ENCODE peak calls at places on chromosome 9, in seven cellular contexts. V, T, G, H, F, O and L are unnamed samples.

GRCh38 chr9:93043122-93043521 is 15.4 kb upstream of the SUSD3 start:
- DNase-seq in F (no peak), T (no peak), O (no peak), H (no peak), V (no peak), G (no peak), L (no peak)

GRCh38 chr9:106755727-106756126 is 107.2 kb upstream of the ZNF462 start:
- DNase-seq in G (no peak), V (no peak), T (no peak), F (no peak), H (no peak), O (no peak), L (no peak)

GRCh38 chr9:3205421-3206095 is 320.2 kb downstream of the RFX3 start:
- DNase-seq in G (no peak), V (no peak), T (no peak), O (no peak), H (no peak), F (no peak), L (no peak)

GRCh38 chr9:100170085-100170484 is 71.0 kb downstream of the INVS start:
- DNase-seq in V (peak), G (no peak), T (no peak), F (peak), O (no peak), H (no peak), L (no peak)

GRCh38 chr9:84271004-84271886 is 69.3 kb downstream of the SLC28A3 start:
- DNase-seq in T (peak), H (peak), F (peak), O (peak), V (peak), G (peak), L (peak)

GRCh38 chr9:97982191-97982718 is 886 bp upstream of the ANP32B start:
- DNase-seq in T (no peak), F (no peak), G (no peak), V (no peak), O (no peak), H (no peak), L (no peak)

GRCh38 chr9:127154003-127154389 is 31.6 kb upstream of the ANGPTL2 start:
- DNase-seq in F (no peak), T (peak), V (no peak), O (no peak), H (no peak), G (no peak), L (no peak)

GRCh38 chr9:86303316-86303975 is 21.1 kb upstream of the ISCA1 start:
- DNase-seq in F (peak), H (no peak), O (no peak), T (no peak), G (no peak), V (no peak), L (no peak)

GRCh38 chr9:107707915-107708441 is 218.4 kb upstream of the KLF4 start:
- DNase-seq in V (peak), G (no peak), T (no peak), F (peak), H (peak), O (no peak), L (no peak)

GRCh38 chr9:2681981-2682380 is 35.3 kb upstream of the KCNV2 start:
- DNase-seq in F (no peak), O (no peak), V (no peak), G (no peak), T (no peak), H (no peak), L (no peak)

GRCh38 chr9:106958955-106959657 is 96.1 kb downstream of the ZNF462 start:
- DNase-seq in O (no peak), V (peak), T (no peak), G (no peak), H (no peak), F (peak), L (no peak)

GRCh38 chr9:135907006-135907434 is 326 bp downstream of the CAMSAP1 start:
- DNase-seq in F (no peak), H (peak), T (no peak), G (peak), O (peak), V (peak), L (no peak)

GRCh38 chr9:16112116-16112515 is 559.3 kb downstream of the CCDC171 start:
- DNase-seq in T (no peak), F (peak), H (no peak), G (no peak), V (no peak), O (no peak), L (no peak)

GRCh38 chr9:114668146-114668545 is 10.5 kb upstream of the TEX53 start:
- DNase-seq in H (no peak), T (no peak), O (no peak), G (no peak), F (no peak), V (no peak), L (no peak)

GRCh38 chr9:133280387-133280786 is 5.4 kb upstream of the ABO start:
- DNase-seq in O (no peak), H (no peak), T (no peak), V (no peak), F (no peak), G (no peak), L (no peak)

GRCh38 chr9:3758816-3759576 is 233.2 kb upstream of the RFX3 start:
- DNase-seq in H (no peak), T (no peak), G (no peak), F (peak), O (no peak), V (peak), L (no peak)

GRCh38 chr9:2181794-2182193 is 166.6 kb downstream of the SMARCA2 start:
- DNase-seq in T (no peak), F (peak), O (no peak), H (no peak), V (peak), G (no peak), L (no peak)

GRCh38 chr9:105694320-105694847 is at the start of gene TMEM38B:
- DNase-seq in T (peak), V (peak), G (peak), H (peak), O (peak), F (peak), L (peak)

GRCh38 chr9:131008909-131009618 is at the start of gene LAMC3:
- DNase-seq in O (no peak), F (no peak), H (peak), V (no peak), T (no peak), G (no peak), L (no peak)

GRCh38 chr9:116234091-116234490 is 80.5 kb downstream of the PAPPA start:
- DNase-seq in F (peak), T (peak), G (no peak), H (no peak), O (no peak), V (peak), L (no peak)

GRCh38 chr9:4489919-4490704 is at the start of gene SLC1A1:
- DNase-seq in F (peak), G (no peak), T (peak), H (peak), V (peak), O (peak), L (peak)

GRCh38 chr9:106689089-106689488 is 173.9 kb upstream of the ZNF462 start:
- DNase-seq in G (no peak), H (no peak), O (no peak), F (peak), V (no peak), T (no peak), L (no peak)

GRCh38 chr9:134375011-134375390 is 48.7 kb downstream of the RXRA start:
- DNase-seq in F (no peak), H (peak), V (no peak), O (peak), G (no peak), T (no peak), L (peak)

GRCh38 chr9:4904322-4905134 is 80.5 kb upstream of the JAK2 start:
- DNase-seq in V (peak), G (no peak), T (no peak), H (no peak), F (peak), O (no peak), L (no peak)

GRCh38 chr9:134365791-134366222 is 39.6 kb downstream of the RXRA start:
- DNase-seq in V (peak), O (peak), F (no peak), H (no peak), G (no peak), T (peak), L (peak)

GRCh38 chr9:103078581-103078980 is 83.4 kb downstream of the CYLC2 start:
- DNase-seq in V (no peak), H (no peak), T (no peak), O (no peak), F (no peak), G (no peak), L (no peak)

GRCh38 chr9:87787735-87788134 is 61.8 kb downstream of the CTSL start:
- DNase-seq in H (no peak), O (no peak), G (no peak), T (no peak), V (no peak), F (peak), L (no peak)

GRCh38 chr9:127684576-127684975 is 22.2 kb upstream of the CFAP157 start:
- DNase-seq in F (peak), O (no peak), V (no peak), G (no peak), H (no peak), T (no peak), L (no peak)

DNA sequence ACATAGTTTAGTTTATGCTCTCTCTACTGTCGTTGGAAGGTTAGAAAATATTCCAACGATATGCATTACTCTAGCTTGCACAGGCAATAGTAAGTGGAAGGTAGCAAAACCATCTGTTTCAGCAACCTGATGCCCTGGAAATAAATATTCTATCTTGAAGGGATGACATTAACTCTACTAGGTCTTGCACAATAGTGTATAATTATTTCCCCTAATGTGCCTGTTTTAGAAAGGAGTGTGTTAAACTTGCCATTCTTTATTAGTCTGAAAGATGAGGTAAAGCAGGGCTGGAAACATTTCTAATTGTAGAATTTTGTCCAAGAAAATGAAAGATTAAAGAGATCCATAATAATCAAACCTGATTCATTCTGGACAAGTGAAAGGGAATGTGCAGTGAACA is 111.0 kb downstream of the PCSK5 start:
- DNase-seq in F (no peak), V (no peak), O (no peak), T (no peak), H (no peak), G (no peak), L (no peak)
- TF ChIP-seq CTCF in F (no peak), V (no peak), O (no peak), T (no peak), H (no peak), G (no peak), L (no peak)

GRCh38 chr9:104608336-104608735 is 2.9 kb upstream of the OR13C2 start:
- DNase-seq in O (no peak), V (no peak), H (no peak), T (no peak), F (peak), G (no peak), L (no peak)
- TF ChIP-seq CTCF in O (no peak), V (no peak), H (no peak), T (no peak), F (no peak), G (no peak), L (no peak)

GRCh38 chr9:72753261-72753893 is 199.5 kb downstream of the ALDH1A1 start:
- DNase-seq in T (no peak), O (no peak), G (no peak), H (no peak), F (peak), V (peak), L (no peak)
- TF ChIP-seq CTCF in T (no peak), O (peak), G (no peak), H (peak), F (peak), V (peak), L (peak)

GRCh38 chr9:6829027-6829426 is 71.3 kb downstream of the KDM4C start:
- DNase-seq in V (no peak), G (no peak), O (no peak), H (no peak), F (peak), T (no peak), L (no peak)
- TF ChIP-seq CTCF in V (no peak), G (no peak), O (no peak), H (no peak), F (peak), T (no peak), L (no peak)